ENCODE peak calls at places on chromosome 2, in seven cellular contexts. C is uterus; O is COR-L47; V is CD4-positive, alpha-beta T cell; L is tibial artery; Y is B cell; A is HS-5. D is an unnamed sample.

GRCh38 chr2:86011449-86011941 is 94.2 kb downstream of the POLR1A start:
- DNase-seq in C (peak), O (no peak), V (no peak), L (no peak), Y (no peak), A (no peak), D (no peak)

GRCh38 chr2:64718250-64718866 is 64.6 kb upstream of the SERTAD2 start:
- DNase-seq in C (no peak), O (no peak), V (no peak), L (no peak), Y (no peak), A (no peak), D (no peak)

GRCh38 chr2:191835539-191836350 is 11.1 kb downstream of the CAVIN2 start:
- DNase-seq in C (no peak), O (no peak), V (no peak), L (no peak), Y (no peak), A (peak), D (no peak)

GRCh38 chr2:95058466-95058988 is 33.0 kb downstream of the MAL start:
- DNase-seq in C (no peak), O (no peak), V (no peak), L (no peak), Y (no peak), A (no peak), D (no peak)

GRCh38 chr2:158841839-158842238 is 46.7 kb downstream of the DAPL1 start:
- DNase-seq in C (no peak), O (no peak), V (no peak), L (no peak), Y (no peak), A (peak), D (no peak)

GRCh38 chr2:219521066-219521880 is 7.0 kb downstream of the ASIC4 start:
- DNase-seq in C (no peak), O (peak), V (no peak), L (no peak), Y (no peak), A (no peak), D (no peak)

GRCh38 chr2:71492112-71492511 is 38.8 kb downstream of the DYSF start:
- DNase-seq in C (no peak), O (no peak), V (no peak), L (no peak), Y (no peak), A (no peak), D (no peak)

GRCh38 chr2:196651387-196652094 is 12.0 kb downstream of the CCDC150 start:
- DNase-seq in C (no peak), O (no peak), V (no peak), L (no peak), Y (no peak), A (no peak), D (no peak)

GRCh38 chr2:176128172-176129012 is 1.1 kb upstream of the HOXD8 start:
- DNase-seq in C (peak), O (no peak), V (no peak), L (no peak), Y (no peak), A (no peak), D (no peak)

GRCh38 chr2:237354930-237355329 is 59.0 kb downstream of the COL6A3 start:
- DNase-seq in C (no peak), O (no peak), V (no peak), L (no peak), Y (no peak), A (no peak), D (no peak)

GRCh38 chr2:104431701-104432121 is 422.2 kb upstream of the POU3F3 start:
- DNase-seq in C (no peak), O (no peak), V (no peak), L (no peak), Y (no peak), A (no peak), D (no peak)

GRCh38 chr2:235097196-235097895 is 145.5 kb downstream of the SH3BP4 start:
- DNase-seq in C (no peak), O (no peak), V (no peak), L (no peak), Y (no peak), A (no peak), D (no peak)

GRCh38 chr2:197028633-197029032 is 102.1 kb upstream of the PGAP1 start:
- DNase-seq in C (no peak), O (no peak), V (no peak), L (no peak), Y (no peak), A (no peak), D (no peak)

GRCh38 chr2:101296314-101296809 is 12.1 kb downstream of the RNF149 start:
- DNase-seq in C (no peak), O (no peak), V (no peak), L (no peak), Y (no peak), A (no peak), D (no peak)

GRCh38 chr2:121707920-121708361 is 28.7 kb downstream of the NIFK start:
- DNase-seq in C (no peak), O (no peak), V (no peak), L (no peak), Y (no peak), A (no peak), D (no peak)

GRCh38 chr2:205776139-205776538 is 93.8 kb downstream of the NRP2 start:
- DNase-seq in C (peak), O (no peak), V (no peak), L (no peak), Y (no peak), A (no peak), D (peak)

GRCh38 chr2:102839668-102840388 is 78.0 kb downstream of the TMEM182 start:
- DNase-seq in C (no peak), O (peak), V (peak), L (no peak), Y (peak), A (no peak), D (no peak)

GRCh38 chr2:25903216-25903776 is 25.0 kb upstream of the ASXL2 start:
- DNase-seq in C (no peak), O (no peak), V (no peak), L (no peak), Y (no peak), A (no peak), D (no peak)

GRCh38 chr2:71951718-71952404 is 195.8 kb downstream of the CYP26B1 start:
- DNase-seq in C (no peak), O (no peak), V (no peak), L (no peak), Y (no peak), A (no peak), D (no peak)

GRCh38 chr2:29304399-29304798 is 189.2 kb downstream of the CLIP4 start:
- DNase-seq in C (no peak), O (no peak), V (no peak), L (no peak), Y (no peak), A (no peak), D (no peak)

D was measured in gastrocnemius medialis.